ENCODE peak calls at places on chromosome 2, in five cellular contexts. I is activated CD4-positive, alpha-beta T cell treated with anti-CD3 and anti-CD28 coated beads, Interleukin-2, amount 50 U/mL, for 24 hours; X is caudate nucleus; U is foreskin melanocyte; G is NCI-H524. S is an unnamed sample.

GRCh38 chr2:76008001-76008702 is 297.4 kb upstream of the GCFC2 start:
- DNase-seq in G (peak), I (no peak), X (no peak), U (no peak), S (no peak)

GRCh38 chr2:9675369-9676351 is 44.9 kb upstream of the YWHAQ start:
- DNase-seq in I (no peak), X (no peak), G (no peak), U (peak), S (no peak)

GRCh38 chr2:16112251-16112971 is 172.1 kb downstream of the MYCN start:
- DNase-seq in I (no peak), U (no peak), G (no peak), X (no peak), S (no peak)

GRCh38 chr2:119231975-119232665 is 8.5 kb downstream of the STEAP3 start:
- DNase-seq in U (no peak), I (no peak), G (no peak), X (no peak), S (no peak)

GRCh38 chr2:31725444-31725843 is 144.7 kb upstream of the SRD5A2 start:
- DNase-seq in G (no peak), I (no peak), X (no peak), U (no peak), S (no peak)

GRCh38 chr2:169172076-169172735 is 102.8 kb downstream of the DHRS9 start:
- DNase-seq in U (no peak), G (no peak), X (no peak), I (no peak), S (no peak)

GRCh38 chr2:112304298-112304941 is 29.0 kb downstream of the ZC3H6 start:
- DNase-seq in U (no peak), X (no peak), G (no peak), I (no peak), S (no peak)

GRCh38 chr2:71889991-71890684 is 257.5 kb downstream of the CYP26B1 start:
- DNase-seq in G (no peak), U (no peak), I (no peak), X (no peak), S (no peak)